ENCODE peak calls at places on chromosomes 11 and 22, in five cellular contexts. X is body of pancreas; Z is CD8-positive, alpha-beta memory T cell; D is HCT116; T is Peyer's patch. Q is an unnamed sample.

GRCh38 chr11:94700631-94701030 is 67.5 kb upstream of the AMOTL1 start:
- DNase-seq in X (no peak), Z (no peak), D (no peak), T (no peak), Q (no peak)

GRCh38 chr11:44785856-44786606 is 59.3 kb downstream of the TSPAN18 start:
- DNase-seq in X (no peak), Z (no peak), D (no peak), T (no peak), Q (peak; percentile 45)

GRCh38 chr22:41512421-41513194 is 31.7 kb downstream of the POLR3H start:
- DNase-seq in X (no peak), Z (no peak), D (peak; percentile 40), T (no peak), Q (peak; percentile 54)

GRCh38 chr11:125086633-125087296 is 23.7 kb downstream of the SLC37A2 start:
- DNase-seq in X (no peak), Z (peak; percentile 35), D (no peak), T (no peak), Q (no peak)

GRCh38 chr11:126744699-126745098 is 255.9 kb downstream of the KIRREL3 start:
- DNase-seq in X (no peak), Z (no peak), D (no peak), T (no peak), Q (no peak)

GRCh38 chr22:49033616-49034015 is 794.1 kb downstream of the BRD1 start:
- DNase-seq in X (no peak), Z (no peak), D (no peak), T (no peak), Q (no peak)

GRCh38 chr11:78715639-78716311 is 141.1 kb upstream of the NARS2 start:
- DNase-seq in X (peak; percentile 53), Z (no peak), D (peak; percentile 73), T (peak; percentile 61), Q (peak; percentile 77)

GRCh38 chr11:103110406-103110805 is 1.2 kb downstream of the DYNC2H1 start:
- DNase-seq in X (no peak), Z (no peak), D (no peak), T (no peak), Q (no peak)

GRCh38 chr11:118214210-118214914 is 10.4 kb downstream of the JAML start:
- DNase-seq in X (no peak), Z (no peak), D (no peak), T (no peak), Q (no peak)
- H3K27ac ChIP-seq in X (no peak overlapping the region), Z (no peak overlapping the region), D (no peak overlapping the region), T (peak overlapping the region; percentile 41), Q (no peak overlapping the region)

DNA sequence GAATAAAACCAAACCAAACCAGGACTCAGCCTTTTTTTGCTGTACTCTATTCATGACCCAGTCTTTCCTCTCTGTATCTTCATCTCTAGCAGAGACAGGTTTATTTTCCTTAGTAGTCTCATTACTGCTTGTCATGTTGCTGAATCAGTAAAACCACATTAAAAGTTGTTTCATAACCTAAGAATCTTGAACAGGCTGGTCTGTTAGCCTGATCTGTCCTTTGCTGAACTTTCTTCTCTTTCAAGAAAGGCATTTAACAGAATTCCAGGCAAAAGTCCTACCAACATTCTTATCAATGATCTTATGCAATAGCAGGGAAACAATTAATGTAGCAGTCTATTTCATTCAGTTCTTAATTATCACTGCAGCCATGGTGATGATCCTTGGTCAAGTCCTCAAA is 197.7 kb downstream of the CASP12 start:
- DNase-seq in X (no peak), Z (no peak), D (no peak), T (no peak), Q (no peak)
- H3K27ac ChIP-seq in X (no peak overlapping the region), Z (no peak overlapping the region), D (no peak overlapping the region), T (no peak overlapping the region), Q (no peak overlapping the region)

DNA sequence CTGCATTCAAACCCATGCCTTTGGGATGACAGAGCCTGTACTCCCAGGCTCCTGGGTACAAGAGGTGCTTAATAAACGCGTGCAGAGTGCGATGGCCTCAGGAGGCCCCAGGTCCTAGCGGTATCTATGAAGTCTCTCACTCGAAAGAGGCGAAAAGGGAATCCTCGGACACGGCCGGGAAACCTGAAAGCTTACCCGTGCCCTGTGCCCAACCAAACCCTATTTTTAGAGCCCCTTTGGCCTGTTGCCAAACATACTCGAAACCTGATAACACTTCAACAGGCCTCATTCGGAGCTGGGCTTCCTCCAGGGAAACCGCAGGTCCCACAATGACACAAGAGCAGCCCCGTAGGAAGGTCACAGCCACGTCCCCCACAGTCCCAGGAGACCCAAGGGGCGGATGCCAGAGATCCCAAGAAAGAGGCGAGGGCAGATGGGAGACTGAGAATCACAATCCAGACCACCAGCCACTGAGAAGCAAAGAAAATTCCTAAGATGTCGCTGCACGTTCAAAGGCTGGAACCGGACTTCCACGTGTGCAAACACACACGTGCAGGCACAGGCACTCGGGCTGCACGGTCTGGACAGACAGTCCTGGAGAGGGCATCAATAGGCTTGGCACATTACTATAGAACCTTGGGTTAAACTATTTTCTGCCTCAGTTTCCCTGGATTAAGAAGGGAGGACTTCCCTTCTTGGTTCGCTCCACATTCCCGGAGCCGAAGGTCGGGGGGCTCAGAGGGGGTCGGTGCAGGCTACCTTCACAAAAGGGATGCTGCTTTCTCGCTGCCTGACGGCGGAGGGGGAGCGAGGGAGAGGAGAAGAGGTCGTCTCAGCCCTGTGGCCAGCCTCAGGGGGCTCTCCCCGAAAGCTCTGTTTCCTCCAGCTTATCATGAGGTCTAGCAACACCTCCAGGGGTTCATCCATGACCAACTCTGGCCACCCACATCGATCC is 8.2 kb downstream of the PDGFB start:
- DNase-seq in X (no peak), Z (peak; percentile 83), D (no peak), T (peak; percentile 76), Q (no peak)
- H3K27ac ChIP-seq in X (no peak overlapping the region), Z (no peak overlapping the region), D (no peak overlapping the region), T (no peak overlapping the region), Q (no peak overlapping the region)

DNA sequence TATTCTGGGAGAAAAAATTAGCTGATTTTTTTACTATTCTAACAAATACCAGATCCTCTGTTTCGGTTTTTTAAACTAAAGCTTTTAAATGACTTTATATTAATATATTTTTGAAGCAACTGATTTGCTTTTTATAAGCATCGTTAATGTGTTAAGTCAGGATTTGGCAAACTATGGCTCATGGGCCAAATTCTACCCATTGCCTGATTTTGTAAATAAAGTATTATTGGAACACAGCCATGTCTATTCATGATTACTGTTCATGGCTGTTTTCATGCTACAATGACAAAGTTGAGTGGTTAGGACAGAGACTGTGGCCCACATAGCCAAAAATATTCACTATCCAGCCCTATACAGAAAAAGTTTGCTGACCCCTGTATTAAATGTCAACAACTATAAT is 29.6 kb downstream of the BTBD10 start:
- DNase-seq in X (no peak), Z (no peak), D (no peak), T (no peak), Q (no peak)
- H3K27ac ChIP-seq in X (no peak overlapping the region), Z (no peak overlapping the region), D (no peak overlapping the region), T (no peak overlapping the region), Q (no peak overlapping the region)

GRCh38 chr22:44996120-44996519 is 13.7 kb downstream of the PHF21B start:
- DNase-seq in X (no peak), Z (no peak), D (no peak), T (no peak), Q (no peak)
- H3K27ac ChIP-seq in X (no peak overlapping the region), Z (no peak overlapping the region), D (no peak overlapping the region), T (no peak overlapping the region), Q (no peak overlapping the region)

GRCh38 chr11:85752890-85753581 is 57.9 kb downstream of the SYTL2 start:
- DNase-seq in X (no peak), Z (peak; percentile 96), D (no peak), T (peak; percentile 89), Q (no peak)
- H3K27ac ChIP-seq in X (no peak overlapping the region), Z (peak overlapping the region; percentile 69), D (no peak overlapping the region), T (no peak overlapping the region), Q (no peak overlapping the region)